ENCODE peak calls at places on chromosome 6, in five cellular contexts. B is heart left ventricle, K is heart right ventricle, C is aorta, S is lower leg skin. I is an unnamed sample.

GRCh38 chr6:5398530-5398929 is 137.2 kb downstream of the FARS2 start:
- DNase-seq in B (no peak), K (no peak), C (no peak), S (no peak), I (no peak)

GRCh38 chr6:100116409-100117194 is 122.6 kb upstream of the MCHR2 start:
- DNase-seq in B (no peak), K (peak), C (no peak), S (peak), I (no peak)

GRCh38 chr6:84137989-84138575 is 89.4 kb downstream of the CEP162 start:
- DNase-seq in B (no peak), K (no peak), C (no peak), S (no peak), I (no peak)

GRCh38 chr6:7124631-7125030 is 16.9 kb downstream of the RREB1 start:
- DNase-seq in B (no peak), K (no peak), C (no peak), S (no peak), I (no peak)

GRCh38 chr6:106293113-106293512 is 32.4 kb downstream of the ATG5 start:
- DNase-seq in B (no peak), K (no peak), C (no peak), S (no peak), I (no peak)

GRCh38 chr6:134447883-134448387 is 130.0 kb upstream of the SGK1 start:
- DNase-seq in B (no peak), K (no peak), C (no peak), S (no peak), I (no peak)

GRCh38 chr6:19354181-19354580 is 483.0 kb upstream of the ID4 start:
- DNase-seq in B (no peak), K (no peak), C (no peak), S (no peak), I (no peak)

GRCh38 chr6:105675715-105676397 is 273.0 kb upstream of the PREP start:
- DNase-seq in B (no peak), K (no peak), C (no peak), S (no peak), I (no peak)

GRCh38 chr6:153170511-153170910 is 39.4 kb upstream of the RGS17 start:
- DNase-seq in B (no peak), K (no peak), C (no peak), S (no peak), I (no peak)

GRCh38 chr6:17193376-17193775 is 87.8 kb upstream of the RBM24 start:
- DNase-seq in B (no peak), K (no peak), C (no peak), S (no peak), I (no peak)

GRCh38 chr6:131383421-131384411 is 189.3 kb upstream of the ARG1 start:
- DNase-seq in B (no peak), K (no peak), C (no peak), S (no peak), I (no peak)

GRCh38 chr6:119620846-119621570 is 271.4 kb upstream of the MAN1A1 start:
- DNase-seq in B (no peak), K (no peak), C (no peak), S (no peak), I (no peak)

GRCh38 chr6:51330971-51331370 is 512.3 kb downstream of the TFAP2B start:
- DNase-seq in B (no peak), K (no peak), C (no peak), S (no peak), I (no peak)

GRCh38 chr6:105135907-105136432 is 43.8 kb downstream of the POPDC3 start:
- DNase-seq in B (no peak), K (no peak), C (no peak), S (no peak), I (no peak)

GRCh38 chr6:24720131-24720603 is 1.2 kb upstream of the C6orf62 start:
- DNase-seq in B (peak), K (peak), C (peak), S (peak), I (peak)

GRCh38 chr6:144725731-144726522 is 440.8 kb downstream of the UTRN start:
- DNase-seq in B (peak), K (peak), C (no peak), S (no peak), I (no peak)

GRCh38 chr6:74568851-74569250 is 637.0 kb downstream of the COL12A1 start:
- DNase-seq in B (no peak), K (no peak), C (no peak), S (no peak), I (no peak)

GRCh38 chr6:132973556-132973993 is 159.2 kb downstream of the RPS12 start:
- DNase-seq in B (no peak), K (no peak), C (no peak), S (no peak), I (no peak)

GRCh38 chr6:137188855-137189254 is 15.4 kb upstream of the IL22RA2 start:
- DNase-seq in B (no peak), K (no peak), C (no peak), S (no peak), I (no peak)

DNA sequence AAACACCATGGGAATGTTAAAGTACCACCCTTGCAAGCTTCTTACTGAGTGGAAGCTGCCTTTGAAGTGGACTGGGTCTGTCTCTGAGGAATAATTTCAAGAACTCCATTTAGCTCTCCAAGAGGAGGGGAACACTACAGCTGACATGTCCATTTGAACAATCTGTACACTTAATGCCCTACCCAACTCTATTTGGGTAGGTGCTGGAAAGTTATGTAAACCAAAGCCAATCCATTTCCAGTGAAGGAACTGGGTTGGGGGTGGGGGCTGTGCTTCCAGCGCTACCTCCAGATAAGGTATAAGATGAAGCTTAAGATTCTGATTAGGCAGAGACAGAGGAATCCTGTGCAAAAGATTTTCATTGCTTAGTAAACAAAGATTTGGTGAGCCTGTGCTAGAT is 122.0 kb downstream of the TCP11 start:
- DNase-seq in B (no peak), K (no peak), C (no peak), S (no peak), I (no peak)
- H3K4me3 ChIP-seq in B (no peak), K (peak), C (peak), S (no peak), I (no peak)

DNA sequence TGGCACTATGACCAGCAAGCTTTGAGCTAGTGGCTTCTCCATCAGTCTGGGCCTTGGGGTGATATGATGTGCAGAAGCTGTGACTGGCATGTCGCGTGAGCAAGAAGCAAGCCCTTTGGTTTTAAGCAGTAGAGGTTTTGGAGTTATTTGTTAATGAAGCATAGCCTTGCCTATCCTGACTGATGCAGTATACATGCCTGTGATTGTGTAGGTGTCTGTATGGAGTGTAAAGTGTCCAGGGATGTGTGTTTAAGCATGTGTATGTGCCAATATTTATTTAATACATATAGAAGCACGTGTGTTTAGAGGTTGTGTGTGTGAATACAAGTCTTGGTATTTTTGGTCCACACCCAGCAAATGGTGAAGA is 61.0 kb upstream of the CCDC167 start:
- DNase-seq in B (no peak), K (no peak), C (no peak), S (no peak), I (no peak)
- H3K4me3 ChIP-seq in B (no peak), K (no peak), C (no peak), S (no peak), I (no peak)

DNA sequence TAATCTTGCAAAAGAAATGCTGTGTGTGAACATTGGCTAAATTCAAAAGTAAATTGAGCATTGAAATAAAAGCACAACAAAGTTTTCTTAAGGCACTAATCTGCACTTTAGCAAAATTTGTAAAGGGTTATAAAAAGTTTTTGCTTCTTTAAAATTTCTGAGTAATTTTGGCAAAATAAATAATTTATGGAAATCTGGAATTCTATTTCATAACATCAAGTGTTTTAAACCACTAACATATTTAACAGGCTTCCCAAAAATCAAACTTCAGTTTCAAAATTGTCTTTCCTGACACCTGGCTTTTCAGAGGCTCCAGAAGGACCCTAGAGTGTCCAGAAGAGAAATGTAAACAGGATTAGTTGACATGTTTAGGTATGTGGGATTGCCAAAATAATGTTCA is 4.5 kb upstream of the RNGTT start:
- DNase-seq in B (no peak), K (no peak), C (no peak), S (no peak), I (no peak)
- H3K4me3 ChIP-seq in B (no peak), K (no peak), C (no peak), S (no peak), I (no peak)

DNA sequence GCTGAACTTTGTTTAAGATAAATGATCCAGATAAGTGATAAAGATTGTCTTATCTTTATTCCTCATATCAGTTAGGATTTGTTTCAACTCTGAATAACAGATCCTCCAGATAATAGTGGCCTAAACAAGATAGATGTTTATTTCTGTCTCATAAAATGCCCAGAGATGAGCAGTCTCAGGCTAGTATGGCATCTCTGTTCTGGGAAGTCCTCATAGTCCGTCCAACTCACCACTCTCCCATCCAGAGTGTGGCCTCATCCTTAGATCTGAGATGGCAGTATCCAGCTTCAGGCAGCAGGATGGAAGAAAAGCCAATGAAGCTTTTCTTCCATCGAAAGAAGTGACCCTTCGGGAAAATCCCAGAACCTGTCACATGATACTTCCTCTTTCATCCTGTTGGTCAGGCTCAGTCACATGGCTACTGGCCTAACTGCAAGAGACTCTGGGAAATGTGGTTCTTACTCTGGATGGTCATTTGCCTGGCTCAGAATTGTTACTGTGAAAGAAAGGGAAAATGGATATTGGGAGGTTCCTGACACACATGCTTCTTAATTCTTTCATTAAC is 29.4 kb upstream of the TAGAP start:
- DNase-seq in B (no peak), K (no peak), C (no peak), S (no peak), I (no peak)
- H3K4me3 ChIP-seq in B (no peak), K (no peak), C (no peak), S (no peak), I (no peak)

GRCh38 chr6:43428112-43428570 is 800 bp downstream of the ABCC10 start:
- DNase-seq in B (no peak), K (no peak), C (no peak), S (no peak), I (no peak)

GRCh38 chr6:43427406-43428111 is at the start of gene ABCC10:
- DNase-seq in B (peak), K (peak), C (peak), S (peak), I (peak)

GRCh38 chr6:43428874-43429273 is 1.5 kb downstream of the ABCC10 start:
- DNase-seq in B (no peak), K (no peak), C (no peak), S (no peak), I (no peak)

GRCh38 chr6:43432009-43432945 is 4.9 kb downstream of the ABCC10 start:
- DNase-seq in B (no peak), K (no peak), C (no peak), S (no peak), I (no peak)

DNA sequence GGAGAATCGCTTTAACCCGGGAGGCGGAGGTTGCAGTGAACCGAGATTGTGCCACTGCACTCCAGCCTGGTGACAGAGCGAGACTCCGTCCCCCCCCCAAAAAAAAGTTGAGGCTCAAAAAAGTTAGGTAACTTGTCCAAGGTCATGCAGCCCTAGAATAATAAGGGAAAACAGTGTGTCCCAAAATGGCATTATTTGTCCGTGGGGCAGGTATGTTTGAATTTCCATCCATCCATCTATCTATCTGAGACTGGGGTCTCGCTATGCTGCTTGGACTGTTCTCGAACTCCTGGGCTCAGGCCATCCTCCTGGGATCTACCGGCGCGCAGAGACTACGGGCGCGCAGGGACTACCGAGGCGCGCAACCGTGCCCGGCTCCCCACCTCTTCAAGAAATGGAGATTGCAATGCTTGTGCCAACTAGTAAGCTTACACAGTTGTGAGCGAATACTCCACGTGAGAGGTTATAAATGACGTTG is 374 bp upstream of the ABCC10 start:
- DNase-seq in B (no peak), K (no peak), C (no peak), S (no peak), I (no peak)
- H3K4me3 ChIP-seq in B (peak), K (peak), C (peak), S (peak), I (peak)

GRCh38 chr6:156662025-156662445 is 115.1 kb upstream of the ARID1B start:
- DNase-seq in B (peak), K (no peak), C (no peak), S (no peak), I (peak)
- H3K4me3 ChIP-seq in B (no peak), K (no peak), C (no peak), S (no peak), I (no peak)

GRCh38 chr6:111753573-111753972 is 119.7 kb downstream of the FYN start:
- DNase-seq in B (no peak), K (no peak), C (no peak), S (no peak), I (no peak)
- H3K4me3 ChIP-seq in B (no peak), K (no peak), C (no peak), S (no peak), I (no peak)

GRCh38 chr6:151242420-151242841 is 2.7 kb downstream of the AKAP12 start:
- DNase-seq in B (no peak), K (no peak), C (no peak), S (no peak), I (no peak)
- H3K4me3 ChIP-seq in B (no peak), K (peak), C (no peak), S (no peak), I (no peak)

GRCh38 chr6:108582618-108583017 is 21.9 kb downstream of the FOXO3 start:
- DNase-seq in B (no peak), K (no peak), C (no peak), S (no peak), I (no peak)
- H3K4me3 ChIP-seq in B (no peak), K (no peak), C (no peak), S (no peak), I (no peak)